ENCODE peak calls at places on chromosomes 6 and 20, in nine cellular contexts. N is RWPE1; J is amniotic stem cell; Z is non-pigmented ciliary epithelial cell; B is cerebellar cortex; E is right cardiac atrium; G is kidney tubule cell; M is GM12892; H is effector memory CD4-positive, alpha-beta T cell. L is an unnamed sample.

GRCh38 chr20:36102809-36103596 is 51.5 kb upstream of the EPB41L1 start:
- DNase-seq in N (peak), J (no peak), Z (no peak), B (no peak), E (no peak), G (no peak), M (no peak), H (no peak), L (no peak)

GRCh38 chr6:5737460-5737859 is 269.3 kb downstream of the NRN1 start:
- DNase-seq in N (no peak), J (no peak), Z (no peak), B (no peak), E (no peak), G (no peak), M (no peak), H (no peak), L (no peak)

GRCh38 chr20:62824476-62825287 is 7.8 kb downstream of the COL9A3 start:
- DNase-seq in N (no peak), J (no peak), Z (no peak), B (peak), E (no peak), G (peak), M (no peak), H (no peak), L (peak)

GRCh38 chr6:13194852-13195251 is 133.5 kb downstream of the TBC1D7 start:
- DNase-seq in N (peak), J (no peak), Z (peak), B (peak), E (peak), G (peak), M (peak), H (no peak), L (peak)

GRCh38 chr6:164563866-164564265 is 745.5 kb downstream of the C6orf118 start:
- DNase-seq in N (no peak), J (no peak), Z (no peak), B (no peak), E (no peak), G (no peak), M (no peak), H (no peak), L (no peak)

GRCh38 chr20:45918779-45919535 is 7.0 kb upstream of the PLTP start:
- DNase-seq in N (no peak), J (no peak), Z (no peak), B (no peak), E (no peak), G (no peak), M (no peak), H (no peak), L (no peak)

GRCh38 chr20:59933296-59933848 is at the start of gene SYCP2:
- DNase-seq in N (peak), J (no peak), Z (no peak), B (no peak), E (peak), G (peak), M (no peak), H (peak), L (peak)

GRCh38 chr20:63132131-63132714 is 83.7 kb downstream of the YTHDF1 start:
- DNase-seq in N (no peak), J (no peak), Z (no peak), B (no peak), E (no peak), G (no peak), M (no peak), H (no peak), L (no peak)

GRCh38 chr6:43268348-43268685 is 25.0 kb downstream of the TTBK1 start:
- DNase-seq in N (no peak), J (no peak), Z (no peak), B (peak), E (peak), G (no peak), M (no peak), H (no peak), L (no peak)

GRCh38 chr20:48750941-48751620 is 76.7 kb downstream of the PREX1 start:
- DNase-seq in N (no peak), J (no peak), Z (no peak), B (no peak), E (peak), G (no peak), M (no peak), H (peak), L (peak)

GRCh38 chr6:150685860-150686259 is 86.2 kb downstream of the PLEKHG1 start:
- DNase-seq in N (no peak), J (no peak), Z (no peak), B (peak), E (no peak), G (peak), M (peak), H (peak), L (peak)

GRCh38 chr6:165662671-165663282 is at the start of gene PDE10A:
- DNase-seq in N (no peak), J (no peak), Z (no peak), B (no peak), E (peak), G (peak), M (no peak), H (no peak), L (peak)

GRCh38 chr6:114080891-114081510 is 110.1 kb upstream of the HDAC2 start:
- DNase-seq in N (no peak), J (no peak), Z (no peak), B (no peak), E (no peak), G (no peak), M (no peak), H (no peak), L (no peak)

GRCh38 chr6:68640506-68640875 is 5.4 kb downstream of the ADGRB3 start:
- DNase-seq in N (no peak), J (no peak), Z (no peak), B (peak), E (no peak), G (no peak), M (no peak), H (no peak), L (no peak)